ENCODE peak calls at places on chromosomes 16 and 17, in four cellular contexts. K is IMR-90, P is AG09319, I is NCI-H1694 treated with DMSO at 0.1 percent for 48 hours. G is an unnamed sample.
A peak's percentile ranks its signal among the peaks of the same experiment; 100 is the strongest.

GRCh38 chr17:2238432-2239169 is 65.0 kb downstream of the SMG6 start:
- DNase-seq in K (no peak), I (no peak), P (no peak), G (no peak)

GRCh38 chr16:57824880-57825279 is 22.6 kb upstream of the KIFC3 start:
- DNase-seq in P (no peak), I (no peak), K (no peak), G (no peak)

GRCh38 chr17:2053380-2054261 is 1.3 kb upstream of the HIC1 start:
- DNase-seq in P (no peak), I (peak; percentile 25), K (peak; percentile 67), G (peak; percentile 76)

GRCh38 chr16:66473654-66474519 is 46.8 kb downstream of the BEAN1 start:
- DNase-seq in I (no peak), P (no peak), K (no peak), G (no peak)

GRCh38 chr16:88713054-88713453 is 6.8 kb downstream of the CTU2 start:
- DNase-seq in I (no peak), K (no peak), P (no peak), G (no peak)

GRCh38 chr16:82943371-82943770 is 316.6 kb downstream of the CDH13 start:
- DNase-seq in I (no peak), P (no peak), K (peak; percentile 32), G (peak; percentile 1)

GRCh38 chr16:81238296-81239011 is at the start of gene BCO1:
- DNase-seq in I (no peak), K (peak; percentile 66), P (peak; percentile 22), G (peak; percentile 73)

GRCh38 chr17:59304811-59305210 is 26.6 kb upstream of the YPEL2 start:
- DNase-seq in K (no peak), I (no peak), P (no peak), G (no peak)

GRCh38 chr17:29180788-29181160 is 576 bp upstream of the MYO18A start:
- DNase-seq in P (no peak), I (no peak), K (no peak), G (no peak)

GRCh38 chr16:78452030-78452429 is 352.6 kb downstream of the WWOX start:
- DNase-seq in P (no peak), K (no peak), I (no peak), G (no peak)

GRCh38 chr16:17287401-17287800 is 183.4 kb downstream of the XYLT1 start:
- DNase-seq in P (no peak), I (no peak), K (no peak), G (no peak)

GRCh38 chr17:68305132-68305531 is 13.8 kb downstream of the ARSG start:
- DNase-seq in P (no peak), K (no peak), I (no peak), G (no peak)